ENCODE peak calls at places on chromosomes 13 and 19, in nine cellular contexts. W, Z, B, C, U, R, S, D and K are unnamed samples.
A peak's percentile ranks its signal among the peaks of the same experiment; 100 is the strongest.

GRCh38 chr13:106530907-106531520 is 4.4 kb downstream of the EFNB2 start:
- DNase-seq in U (no peak), C (no peak), D (no peak), W (no peak), R (no peak), Z (no peak), B (no peak), S (no peak), K (no peak)

GRCh38 chr13:46751811-46752635 is 44.9 kb downstream of the ESD start:
- DNase-seq in R (peak; percentile 43), C (peak; percentile 39), D (no peak), Z (no peak), B (peak; percentile 15), S (no peak), W (peak; percentile 16), U (peak; percentile 59), K (no peak)

GRCh38 chr19:1217366-1217765 is 11.8 kb downstream of the STK11 start:
- DNase-seq in D (no peak), C (no peak), Z (no peak), W (no peak), B (no peak), R (no peak), U (no peak), S (no peak), K (no peak)

GRCh38 chr19:28596561-28597071 is 616.3 kb downstream of the UQCRFS1 start:
- DNase-seq in Z (no peak), U (no peak), S (no peak), D (no peak), R (no peak), C (no peak), B (no peak), W (no peak), K (no peak)

GRCh38 chr19:34253711-34254551 is 423 bp upstream of the GARRE1 start:
- DNase-seq in U (peak; percentile 86), R (peak; percentile 72), D (peak; percentile 83), W (no peak), C (no peak), B (peak; percentile 85), S (no peak), Z (no peak), K (no peak)

GRCh38 chr13:35744144-35744543 is 267.7 kb upstream of the MAB21L1 start:
- DNase-seq in D (no peak), W (no peak), R (no peak), Z (no peak), U (no peak), S (no peak), B (no peak), C (no peak), K (no peak)

GRCh38 chr19:56084835-56085536 is 36.1 kb downstream of the ZNF787 start:
- DNase-seq in R (no peak), C (no peak), Z (no peak), D (no peak), B (no peak), S (no peak), U (no peak), W (no peak), K (no peak)

GRCh38 chr19:56639217-56639616 is 3.7 kb upstream of the SMIM17 start:
- DNase-seq in S (peak; percentile 42), R (no peak), D (peak; percentile 65), W (no peak), B (no peak), C (no peak), U (no peak), Z (no peak), K (no peak)

GRCh38 chr19:1935484-1936208 is 5.3 kb upstream of the CSNK1G2 start:
- DNase-seq in Z (no peak), U (no peak), S (peak; percentile 58), B (peak; percentile 31), W (no peak), C (no peak), R (no peak), D (peak; percentile 54), K (no peak)

GRCh38 chr19:10624585-10624984 is 768 bp upstream of the SLC44A2 start:
- DNase-seq in C (no peak), D (no peak), Z (no peak), W (no peak), U (no peak), S (no peak), R (no peak), B (no peak), K (no peak)

GRCh38 chr13:74576504-74576903 is 442.3 kb upstream of the KLF12 start:
- DNase-seq in B (no peak), W (no peak), R (no peak), U (no peak), D (no peak), Z (no peak), S (no peak), C (no peak), K (no peak)

GRCh38 chr13:109768176-109768575 is 18.2 kb downstream of the IRS2 start:
- DNase-seq in B (no peak), W (no peak), C (no peak), S (no peak), R (no peak), D (no peak), Z (no peak), U (no peak), K (no peak)

GRCh38 chr13:83162493-83162892 is 719.8 kb downstream of the SLITRK1 start:
- DNase-seq in C (no peak), W (no peak), B (no peak), R (no peak), U (no peak), Z (no peak), S (no peak), D (peak; percentile 54), K (no peak)

GRCh38 chr13:73876323-73876722 is 257.9 kb downstream of the KLF12 start:
- DNase-seq in D (no peak), C (no peak), U (no peak), W (no peak), S (no peak), Z (no peak), R (no peak), B (no peak), K (no peak)

GRCh38 chr19:35793381-35794165 is 18.2 kb downstream of the ARHGAP33 start:
- DNase-seq in Z (no peak), R (no peak), S (no peak), W (no peak), U (no peak), B (no peak), D (no peak), C (no peak), K (no peak)

GRCh38 chr19:36986601-36987000 is 70.5 kb downstream of the ZNF568 start:
- DNase-seq in D (no peak), W (no peak), C (no peak), R (no peak), S (no peak), Z (no peak), B (no peak), U (no peak), K (no peak)

GRCh38 chr13:43569688-43570087 is 217.1 kb downstream of the ENOX1 start:
- DNase-seq in Z (no peak), R (no peak), D (no peak), B (no peak), C (no peak), S (no peak), U (no peak), W (no peak), K (no peak)

GRCh38 chr13:79710376-79710775 is 229.4 kb downstream of the NDFIP2 start:
- DNase-seq in D (no peak), U (no peak), Z (no peak), W (no peak), R (no peak), S (no peak), C (no peak), B (no peak), K (no peak)

GRCh38 chr13:75633285-75633684 is 2.8 kb upstream of the LMO7 start:
- DNase-seq in B (no peak), Z (no peak), R (no peak), D (no peak), W (no peak), U (no peak), S (no peak), C (no peak), K (no peak)

GRCh38 chr13:24802074-24802473 is 38.1 kb downstream of the RNF17 start:
- DNase-seq in Z (no peak), B (no peak), C (no peak), W (no peak), S (no peak), U (no peak), R (no peak), D (no peak), K (no peak)

GRCh38 chr19:9144920-9145319 is 4.7 kb downstream of the ZNF317 start:
- DNase-seq in D (no peak), U (no peak), W (no peak), C (no peak), Z (no peak), S (no peak), R (no peak), B (no peak), K (no peak)

GRCh38 chr13:46119883-46120614 is 15.2 kb upstream of the CPB2 start:
- DNase-seq in U (no peak), Z (no peak), D (no peak), R (no peak), W (no peak), S (peak; percentile 48), B (no peak), C (no peak), K (no peak)

GRCh38 chr13:30216111-30216510 is 91.2 kb downstream of the KATNAL1 start:
- DNase-seq in D (no peak), B (no peak), Z (no peak), R (no peak), C (no peak), U (no peak), W (no peak), S (no peak), K (no peak)